ENCODE peak calls at places on chromosomes 7 and 10, in four cellular contexts. One of them, this sample, is unnamed.

GRCh38 chr7:105690286-105690915 is 109.1 kb upstream of the EFCAB10 start:
- DNase-seq in K562: no peak
- DNase-seq in GM12878: no peak
- DNase-seq in HepG2: no peak
- DNase-seq in this sample: no peak

GRCh38 chr10:30178565-30178964 is 119.2 kb upstream of the JCAD start:
- DNase-seq in K562: no peak
- DNase-seq in GM12878: no peak
- DNase-seq in HepG2: no peak
- DNase-seq in this sample: no peak

GRCh38 chr10:62386401-62387320 is 12.5 kb downstream of the ZNF365 start:
- DNase-seq in K562: no peak
- DNase-seq in GM12878: no peak
- DNase-seq in HepG2: no peak
- DNase-seq in this sample: no peak

GRCh38 chr7:6271694-6272371 is 591 bp downstream of the CYTH3 start:
- DNase-seq in K562: peak
- DNase-seq in GM12878: no peak
- DNase-seq in HepG2: no peak
- DNase-seq in this sample: peak

GRCh38 chr10:73857446-73857845 is 16.9 kb downstream of the CAMK2G start:
- DNase-seq in K562: no peak
- DNase-seq in GM12878: peak
- DNase-seq in HepG2: no peak
- DNase-seq in this sample: no peak

GRCh38 chr10:76581685-76582084 is 1055.9 kb downstream of the KCNMA1 start:
- DNase-seq in K562: no peak
- DNase-seq in GM12878: no peak
- DNase-seq in HepG2: no peak
- DNase-seq in this sample: no peak

GRCh38 chr10:50990568-50991495 is 83.5 kb upstream of the PRKG1 start:
- DNase-seq in K562: no peak
- DNase-seq in GM12878: no peak
- DNase-seq in HepG2: no peak
- DNase-seq in this sample: peak

GRCh38 chr7:74164985-74165456 is 9.1 kb upstream of the EIF4H start:
- DNase-seq in K562: peak
- DNase-seq in GM12878: no peak
- DNase-seq in HepG2: no peak
- DNase-seq in this sample: no peak

GRCh38 chr10:17787087-17787942 is 21.8 kb upstream of the MRC1 start:
- DNase-seq in K562: no peak
- DNase-seq in GM12878: no peak
- DNase-seq in HepG2: no peak
- DNase-seq in this sample: no peak

GRCh38 chr7:516216-516605 is 3.4 kb downstream of the PDGFA start:
- DNase-seq in K562: no peak
- DNase-seq in GM12878: no peak
- DNase-seq in HepG2: no peak
- DNase-seq in this sample: no peak

GRCh38 chr10:14904864-14905263 is 26.2 kb downstream of the SUV39H2 start:
- DNase-seq in K562: no peak
- DNase-seq in GM12878: no peak
- DNase-seq in HepG2: no peak
- DNase-seq in this sample: no peak

GRCh38 chr7:3043544-3044395 is at the start of gene CARD11:
- DNase-seq in K562: peak
- DNase-seq in GM12878: no peak
- DNase-seq in HepG2: no peak
- DNase-seq in this sample: no peak

GRCh38 chr10:2508971-2509605 is 558.3 kb upstream of the PFKP start:
- DNase-seq in K562: no peak
- DNase-seq in GM12878: no peak
- DNase-seq in HepG2: no peak
- DNase-seq in this sample: no peak

GRCh38 chr10:69729326-69730048 is 72.2 kb upstream of the COL13A1 start:
- DNase-seq in K562: no peak
- DNase-seq in GM12878: no peak
- DNase-seq in HepG2: no peak
- DNase-seq in this sample: no peak

GRCh38 chr7:31096882-31097258 is 44.8 kb downstream of the ADCYAP1R1 start:
- DNase-seq in K562: no peak
- DNase-seq in GM12878: no peak
- DNase-seq in HepG2: no peak
- DNase-seq in this sample: no peak

GRCh38 chr7:98470131-98470985 is 69.5 kb upstream of the BAIAP2L1 start:
- DNase-seq in K562: peak
- DNase-seq in GM12878: no peak
- DNase-seq in HepG2: no peak
- DNase-seq in this sample: no peak

GRCh38 chr7:35781200-35781701 is 19.6 kb upstream of the SEPTIN7 start:
- DNase-seq in K562: no peak
- DNase-seq in GM12878: no peak
- DNase-seq in HepG2: peak
- DNase-seq in this sample: no peak

GRCh38 chr10:4271193-4271592 is 486.2 kb upstream of the KLF6 start:
- DNase-seq in K562: no peak
- DNase-seq in GM12878: no peak
- DNase-seq in HepG2: no peak
- DNase-seq in this sample: no peak

GRCh38 chr7:261341-262250 is 28.4 kb upstream of the FOXL3 start:
- DNase-seq in K562: no peak
- DNase-seq in GM12878: no peak
- DNase-seq in HepG2: no peak
- DNase-seq in this sample: no peak

GRCh38 chr10:91813251-91813650 is 15.0 kb downstream of the TNKS2 start:
- DNase-seq in K562: no peak
- DNase-seq in GM12878: no peak
- DNase-seq in HepG2: no peak
- DNase-seq in this sample: no peak
- TF ChIP-seq FOXK2 in K562: no peak
- TF ChIP-seq FOXK2 in GM12878: no peak
- TF ChIP-seq FOXK2 in HepG2: no peak
- TF ChIP-seq FOXK2 in this sample: no peak

GRCh38 chr10:126101744-126102143 is 205.4 kb downstream of the FANK1 start:
- DNase-seq in K562: no peak
- DNase-seq in GM12878: peak
- DNase-seq in HepG2: no peak
- DNase-seq in this sample: no peak
- TF ChIP-seq FOXM1 in K562: no peak
- TF ChIP-seq FOXM1 in GM12878: no peak
- TF ChIP-seq FOXM1 in HepG2: no peak
- TF ChIP-seq FOXM1 in this sample: no peak

GRCh38 chr10:13567030-13567429 is 19.7 kb upstream of the PRPF18 start:
- DNase-seq in K562: no peak
- DNase-seq in GM12878: no peak
- DNase-seq in HepG2: no peak
- DNase-seq in this sample: no peak
- TF ChIP-seq FOXK2 in K562: no peak
- TF ChIP-seq FOXK2 in GM12878: no peak
- TF ChIP-seq FOXK2 in HepG2: no peak
- TF ChIP-seq FOXK2 in this sample: no peak

GRCh38 chr10:85528318-85528652 is 838.3 kb downstream of the GRID1 start:
- DNase-seq in K562: no peak
- DNase-seq in GM12878: no peak
- DNase-seq in HepG2: no peak
- DNase-seq in this sample: no peak
- TF ChIP-seq FOXM1 in K562: no peak
- TF ChIP-seq FOXM1 in GM12878: no peak
- TF ChIP-seq FOXM1 in HepG2: no peak
- TF ChIP-seq FOXM1 in this sample: no peak